ENCODE peak calls at places on chromosomes 7 and 10, in seven cellular contexts. D is testis, Z is right lobe of liver, M is WERI-Rb-1, S is left ventricle myocardium inferior, F is PC-3, V is thoracic aorta. X is an unnamed sample.

GRCh38 chr7:116377721-116378120 is 121.8 kb upstream of the CAV2 start:
- DNase-seq in D (no peak), Z (no peak), M (peak), S (no peak), F (no peak), V (no peak), X (no peak)

GRCh38 chr7:43847496-43847895 is 21.8 kb downstream of the MRPS24 start:
- DNase-seq in D (no peak), Z (no peak), M (no peak), S (no peak), F (peak), V (no peak), X (no peak)

GRCh38 chr10:50501478-50501877 is 122.3 kb downstream of the SGMS1 start:
- DNase-seq in D (no peak), Z (no peak), M (no peak), S (no peak), F (peak), V (no peak), X (no peak)

GRCh38 chr10:121900443-121901174 is 27.2 kb downstream of the ATE1 start:
- DNase-seq in D (no peak), Z (no peak), M (no peak), S (no peak), F (peak), V (no peak), X (no peak)

GRCh38 chr10:79127151-79127961 is 58.6 kb downstream of the ZMIZ1 start:
- DNase-seq in D (peak), Z (peak), M (peak), S (peak), F (peak), V (no peak), X (no peak)

GRCh38 chr10:101011517-101012423 is 12.2 kb downstream of the LZTS2 start:
- DNase-seq in D (no peak), Z (no peak), M (peak), S (no peak), F (peak), V (no peak), X (no peak)

GRCh38 chr10:5591336-5591824 is 66.6 kb downstream of the CALML3 start:
- DNase-seq in D (no peak), Z (no peak), M (no peak), S (no peak), F (no peak), V (no peak), X (no peak)

GRCh38 chr10:98107644-98108430 is 26.6 kb upstream of the R3HCC1L start:
- DNase-seq in D (no peak), Z (no peak), M (peak), S (no peak), F (no peak), V (no peak), X (no peak)

GRCh38 chr7:155386608-155387007 is 71.3 kb upstream of the EN2 start:
- DNase-seq in D (no peak), Z (no peak), M (no peak), S (no peak), F (no peak), V (no peak), X (no peak)

GRCh38 chr7:149690688-149691446 is 82.5 kb downstream of the ZNF467 start:
- DNase-seq in D (peak), Z (peak), M (peak), S (peak), F (peak), V (no peak), X (no peak)

GRCh38 chr7:92880212-92881090 is 44.1 kb upstream of the CDK6 start:
- DNase-seq in D (no peak), Z (no peak), M (peak), S (no peak), F (peak), V (no peak), X (no peak)

DNA sequence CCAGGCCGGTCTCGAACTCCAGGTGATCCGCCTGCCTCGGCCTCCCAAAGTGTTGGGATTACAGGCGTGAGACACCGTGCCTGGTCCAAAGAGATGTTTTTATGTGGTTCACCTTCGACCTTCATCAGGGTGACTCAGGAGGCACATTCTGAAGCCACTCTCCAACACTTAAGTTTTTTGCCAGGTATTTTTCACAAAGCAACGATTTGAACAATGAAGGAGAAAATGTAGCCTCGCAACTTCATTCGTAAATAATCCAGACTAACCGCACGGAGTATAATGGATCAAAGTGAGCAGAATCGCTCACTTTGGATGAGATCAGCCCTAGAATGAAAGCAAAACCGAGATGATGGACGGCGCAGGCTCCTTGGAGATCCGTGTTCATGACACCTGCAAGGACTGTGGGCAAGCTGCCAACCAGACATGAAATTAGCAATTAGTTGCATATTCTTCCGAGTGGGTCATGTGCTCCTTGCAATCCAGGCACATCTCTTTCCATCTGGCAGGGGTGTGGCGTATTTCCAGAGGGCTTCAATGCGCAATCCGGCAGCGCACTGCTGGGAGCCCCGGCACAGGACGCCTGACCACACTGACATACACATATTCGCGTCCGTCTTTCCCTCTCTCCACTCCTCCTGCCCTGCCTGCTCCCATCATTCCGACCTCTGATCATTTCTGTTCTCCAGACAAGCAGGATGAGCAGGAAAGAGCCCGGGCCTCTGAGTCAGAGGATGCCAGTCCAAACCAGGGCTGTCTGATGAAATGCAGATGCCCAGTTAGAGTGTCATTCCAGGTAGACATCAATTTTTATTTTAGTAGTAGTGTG is 148.4 kb downstream of the KLF6 start:
- DNase-seq in D (no peak), Z (no peak), M (no peak), S (no peak), F (peak), V (no peak), X (no peak)
- H3K27ac ChIP-seq in D (no peak), Z (no peak), M (no peak), S (no peak), F (no peak), V (no peak), X (no peak)

GRCh38 chr7:113289140-113289740 is 170.9 kb upstream of the SMIM30 start:
- DNase-seq in D (peak), Z (no peak), M (peak), S (no peak), F (peak), V (no peak), X (no peak)

GRCh38 chr7:113292105-113292504 is 173.8 kb upstream of the SMIM30 start:
- DNase-seq in D (no peak), Z (no peak), M (no peak), S (no peak), F (no peak), V (no peak), X (no peak)

GRCh38 chr7:113285411-113285810 is 167.1 kb upstream of the SMIM30 start:
- DNase-seq in D (no peak), Z (no peak), M (no peak), S (no peak), F (no peak), V (no peak), X (no peak)

GRCh38 chr7:113294750-113295149 is 176.4 kb upstream of the SMIM30 start:
- DNase-seq in D (no peak), Z (no peak), M (no peak), S (no peak), F (no peak), V (no peak), X (no peak)

DNA sequence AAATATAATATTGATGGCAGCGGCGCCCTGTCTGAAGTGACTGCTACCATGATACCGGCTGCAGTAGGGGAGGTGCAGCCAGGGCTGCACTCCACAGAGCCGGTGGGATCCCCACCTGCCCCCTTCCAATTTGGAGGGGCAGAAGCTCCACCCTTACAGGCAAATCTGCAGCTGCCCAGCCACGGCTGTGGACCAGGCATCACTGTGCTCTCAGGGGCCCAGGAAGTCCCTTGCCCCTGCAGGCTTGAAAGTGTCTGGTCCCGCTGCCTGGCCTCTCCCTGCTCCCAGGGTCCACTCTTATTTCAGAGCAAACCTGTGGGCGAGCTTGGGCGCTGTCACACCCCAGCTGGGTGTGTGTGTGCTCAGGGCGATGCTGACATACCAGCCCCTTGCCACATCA is 172.7 kb upstream of the SMIM30 start:
- DNase-seq in D (no peak), Z (no peak), M (no peak), S (no peak), F (no peak), V (no peak), X (no peak)
- H3K27ac ChIP-seq in D (no peak), Z (no peak), M (no peak), S (no peak), F (no peak), V (no peak), X (no peak)

GRCh38 chr7:152121432-152121831 is 96.0 kb downstream of the GALNT11 start:
- DNase-seq in D (no peak), Z (no peak), M (no peak), S (no peak), F (no peak), V (no peak), X (no peak)
- H3K27ac ChIP-seq in D (no peak), Z (no peak), M (no peak), S (no peak), F (no peak), V (no peak), X (no peak)

GRCh38 chr7:132871419-132871818 is 210.5 kb downstream of the CHCHD3 start:
- DNase-seq in D (no peak), Z (no peak), M (no peak), S (no peak), F (no peak), V (no peak), X (no peak)
- H3K27ac ChIP-seq in D (no peak), Z (no peak), M (no peak), S (no peak), F (no peak), V (no peak), X (no peak)

GRCh38 chr7:2970307-2970664 is 73.4 kb downstream of the CARD11 start:
- DNase-seq in D (no peak), Z (no peak), M (no peak), S (no peak), F (no peak), V (no peak), X (no peak)
- H3K27ac ChIP-seq in D (no peak), Z (no peak), M (no peak), S (no peak), F (no peak), V (no peak), X (no peak)

GRCh38 chr7:26439502-26440252 is 148.0 kb downstream of the SNX10 start:
- DNase-seq in D (no peak), Z (no peak), M (peak), S (no peak), F (no peak), V (no peak), X (no peak)
- H3K27ac ChIP-seq in D (no peak), Z (no peak), M (peak), S (no peak), F (no peak), V (no peak), X (no peak)

GRCh38 chr10:128969551-128969950 is 497.5 kb upstream of the MGMT start:
- DNase-seq in D (peak), Z (no peak), M (no peak), S (no peak), F (no peak), V (no peak), X (no peak)

GRCh38 chr10:128976886-128977285 is 490.2 kb upstream of the MGMT start:
- DNase-seq in D (no peak), Z (no peak), M (no peak), S (no peak), F (no peak), V (no peak), X (no peak)

GRCh38 chr10:128971324-128971723 is 495.7 kb upstream of the MGMT start:
- DNase-seq in D (no peak), Z (no peak), M (no peak), S (no peak), F (no peak), V (no peak), X (no peak)
- H3K27ac ChIP-seq in D (no peak), Z (no peak), M (no peak), S (no peak), F (no peak), V (no peak), X (no peak)

X was measured in caudate nucleus.